ENCODE peak calls at places on chromosomes 3 and 15, in four cellular contexts. One of them, this sample, is unnamed.

GRCh38 chr3:102979682-102980378 is 545.0 kb downstream of the ZPLD1 start:
- DNase-seq in CD8-positive, alpha-beta T cell: no peak
- DNase-seq in psoas muscle: peak; percentile 78
- DNase-seq in fibroblast of lung: peak; percentile 99
- DNase-seq in this sample: no peak

GRCh38 chr3:64945171-64945684 is 257.4 kb upstream of the ADAMTS9 start:
- DNase-seq in CD8-positive, alpha-beta T cell: no peak
- DNase-seq in psoas muscle: no peak
- DNase-seq in fibroblast of lung: no peak
- DNase-seq in this sample: peak; percentile 99

GRCh38 chr15:95119041-95119440 is 887.7 kb downstream of the MCTP2 start:
- DNase-seq in CD8-positive, alpha-beta T cell: no peak
- DNase-seq in psoas muscle: no peak
- DNase-seq in fibroblast of lung: no peak
- DNase-seq in this sample: no peak

GRCh38 chr3:128851601-128852000 is 27.8 kb upstream of the ACAD9 start:
- DNase-seq in CD8-positive, alpha-beta T cell: no peak
- DNase-seq in psoas muscle: no peak
- DNase-seq in fibroblast of lung: no peak
- DNase-seq in this sample: no peak

GRCh38 chr3:55534876-55535275 is 47.8 kb upstream of the WNT5A start:
- DNase-seq in CD8-positive, alpha-beta T cell: no peak
- DNase-seq in psoas muscle: no peak
- DNase-seq in fibroblast of lung: peak; percentile 20
- DNase-seq in this sample: no peak

GRCh38 chr3:184157206-184157605 is 2.0 kb downstream of the DVL3 start:
- DNase-seq in CD8-positive, alpha-beta T cell: no peak
- DNase-seq in psoas muscle: no peak
- DNase-seq in fibroblast of lung: no peak
- DNase-seq in this sample: no peak

GRCh38 chr15:74200871-74201419 is 1.6 kb downstream of the STRA6 start:
- DNase-seq in CD8-positive, alpha-beta T cell: no peak
- DNase-seq in psoas muscle: peak; percentile 43
- DNase-seq in fibroblast of lung: peak; percentile 54
- DNase-seq in this sample: no peak

GRCh38 chr3:71859128-71859519 is 74.2 kb upstream of the PROK2 start:
- DNase-seq in CD8-positive, alpha-beta T cell: no peak
- DNase-seq in psoas muscle: no peak
- DNase-seq in fibroblast of lung: peak; percentile 1
- DNase-seq in this sample: peak; percentile 49

GRCh38 chr15:69573815-69574472 is 121.3 kb downstream of the RPLP1 start:
- DNase-seq in CD8-positive, alpha-beta T cell: no peak
- DNase-seq in psoas muscle: no peak
- DNase-seq in fibroblast of lung: peak; percentile 79
- DNase-seq in this sample: no peak

GRCh38 chr3:194396897-194397756 is 1.9 kb downstream of the GP5 start:
- DNase-seq in CD8-positive, alpha-beta T cell: peak; percentile 48
- DNase-seq in psoas muscle: no peak
- DNase-seq in fibroblast of lung: peak; percentile 51
- DNase-seq in this sample: no peak

GRCh38 chr3:9750556-9751411 is 1.0 kb downstream of the OGG1 start:
- DNase-seq in CD8-positive, alpha-beta T cell: no peak
- DNase-seq in psoas muscle: no peak
- DNase-seq in fibroblast of lung: peak; percentile 45
- DNase-seq in this sample: no peak

GRCh38 chr3:70861855-70862254 is 549.4 kb upstream of the MDFIC2 start:
- DNase-seq in CD8-positive, alpha-beta T cell: no peak
- DNase-seq in psoas muscle: no peak
- DNase-seq in fibroblast of lung: peak; percentile 93
- DNase-seq in this sample: no peak

DNA sequence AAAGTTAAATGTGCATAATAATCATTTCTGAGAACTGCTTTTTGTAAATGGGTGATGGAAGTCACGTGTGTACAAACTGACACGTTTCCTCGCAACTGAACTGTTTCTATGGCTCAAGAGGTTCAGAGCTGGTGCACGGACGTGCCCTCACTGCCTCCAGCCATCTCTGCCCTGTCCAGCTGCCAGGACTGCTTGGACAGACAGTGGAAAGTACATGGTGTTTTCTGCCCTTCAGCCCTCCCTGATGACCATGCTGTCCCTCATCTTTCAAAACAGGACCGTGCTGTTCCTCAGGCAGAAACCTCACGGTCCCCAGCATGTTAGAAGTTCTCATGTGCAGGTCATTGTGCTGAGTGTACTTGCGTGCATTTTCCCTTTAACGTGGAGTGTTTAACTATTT is 38.7 kb downstream of the GJD2 start:
- DNase-seq in CD8-positive, alpha-beta T cell: no peak
- DNase-seq in psoas muscle: peak; percentile 20
- DNase-seq in fibroblast of lung: no peak
- DNase-seq in this sample: no peak
- H3K4me3 ChIP-seq in CD8-positive, alpha-beta T cell: no peak overlapping the region
- H3K4me3 ChIP-seq in psoas muscle: no peak overlapping the region
- H3K4me3 ChIP-seq in fibroblast of lung: no peak overlapping the region
- H3K4me3 ChIP-seq in this sample: no peak overlapping the region

GRCh38 chr15:31367730-31368344 is 41.2 kb downstream of the KLF13 start:
- DNase-seq in CD8-positive, alpha-beta T cell: no peak
- DNase-seq in psoas muscle: no peak
- DNase-seq in fibroblast of lung: no peak
- DNase-seq in this sample: no peak
- H3K4me1 ChIP-seq in CD8-positive, alpha-beta T cell: peaks cover 97% of the 10 kb centered on the region
- H3K4me1 ChIP-seq in psoas muscle: peaks cover 64% of the 10 kb centered on the region
- H3K4me1 ChIP-seq in fibroblast of lung: peaks cover 4% of the 10 kb centered on the region
- H3K4me1 ChIP-seq in this sample: peaks cover 10% of the 10 kb centered on the region

GRCh38 chr3:81816473-81817260 is 55.2 kb upstream of the GBE1 start:
- DNase-seq in CD8-positive, alpha-beta T cell: no peak
- DNase-seq in psoas muscle: no peak
- DNase-seq in fibroblast of lung: peak; percentile 56
- DNase-seq in this sample: no peak
- H3K4me3 ChIP-seq in CD8-positive, alpha-beta T cell: no peak overlapping the region
- H3K4me3 ChIP-seq in psoas muscle: peak overlapping the region; percentile 38
- H3K4me3 ChIP-seq in fibroblast of lung: no peak overlapping the region
- H3K4me3 ChIP-seq in this sample: no peak overlapping the region

DNA sequence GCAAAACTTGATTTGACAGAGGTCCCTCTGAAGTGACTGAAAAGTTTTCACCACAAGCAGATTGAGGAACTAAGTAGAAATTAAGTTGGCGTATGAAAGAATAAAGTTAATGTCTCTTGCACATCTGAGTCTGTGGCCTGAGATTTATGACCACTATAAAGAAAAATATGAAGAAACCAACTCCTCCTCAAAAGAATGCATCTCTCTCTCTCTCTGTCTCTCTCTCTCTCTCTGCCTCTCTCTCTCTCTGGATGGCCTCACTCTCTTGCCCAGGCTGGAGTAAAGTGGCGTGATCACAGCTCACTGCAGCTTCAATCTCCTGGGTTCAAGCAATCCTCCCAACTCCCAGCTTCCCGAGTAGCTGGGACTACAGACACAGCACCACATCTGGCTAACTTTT is 55.2 kb downstream of the RPL22L1 start:
- DNase-seq in CD8-positive, alpha-beta T cell: no peak
- DNase-seq in psoas muscle: no peak
- DNase-seq in fibroblast of lung: no peak
- DNase-seq in this sample: no peak
- H3K4me1 ChIP-seq in CD8-positive, alpha-beta T cell: no peaks in the 10 kb centered on the region
- H3K4me1 ChIP-seq in psoas muscle: no peaks in the 10 kb centered on the region
- H3K4me1 ChIP-seq in fibroblast of lung: peaks cover 12% of the 10 kb centered on the region
- H3K4me1 ChIP-seq in this sample: peaks cover 13% of the 10 kb centered on the region

GRCh38 chr15:101294731-101295606 is at the start of gene SNRPA1:
- DNase-seq in CD8-positive, alpha-beta T cell: peak; percentile 98
- DNase-seq in psoas muscle: peak; percentile 99
- DNase-seq in fibroblast of lung: peak; percentile 96
- DNase-seq in this sample: peak; percentile 93

GRCh38 chr15:101293122-101293521 is 1.9 kb downstream of the SNRPA1 start:
- DNase-seq in CD8-positive, alpha-beta T cell: no peak
- DNase-seq in psoas muscle: no peak
- DNase-seq in fibroblast of lung: no peak
- DNase-seq in this sample: no peak

GRCh38 chr15:101295607-101296225 is 668 bp upstream of the SNRPA1 start:
- DNase-seq in CD8-positive, alpha-beta T cell: no peak
- DNase-seq in psoas muscle: no peak
- DNase-seq in fibroblast of lung: peak; percentile 27
- DNase-seq in this sample: no peak

DNA sequence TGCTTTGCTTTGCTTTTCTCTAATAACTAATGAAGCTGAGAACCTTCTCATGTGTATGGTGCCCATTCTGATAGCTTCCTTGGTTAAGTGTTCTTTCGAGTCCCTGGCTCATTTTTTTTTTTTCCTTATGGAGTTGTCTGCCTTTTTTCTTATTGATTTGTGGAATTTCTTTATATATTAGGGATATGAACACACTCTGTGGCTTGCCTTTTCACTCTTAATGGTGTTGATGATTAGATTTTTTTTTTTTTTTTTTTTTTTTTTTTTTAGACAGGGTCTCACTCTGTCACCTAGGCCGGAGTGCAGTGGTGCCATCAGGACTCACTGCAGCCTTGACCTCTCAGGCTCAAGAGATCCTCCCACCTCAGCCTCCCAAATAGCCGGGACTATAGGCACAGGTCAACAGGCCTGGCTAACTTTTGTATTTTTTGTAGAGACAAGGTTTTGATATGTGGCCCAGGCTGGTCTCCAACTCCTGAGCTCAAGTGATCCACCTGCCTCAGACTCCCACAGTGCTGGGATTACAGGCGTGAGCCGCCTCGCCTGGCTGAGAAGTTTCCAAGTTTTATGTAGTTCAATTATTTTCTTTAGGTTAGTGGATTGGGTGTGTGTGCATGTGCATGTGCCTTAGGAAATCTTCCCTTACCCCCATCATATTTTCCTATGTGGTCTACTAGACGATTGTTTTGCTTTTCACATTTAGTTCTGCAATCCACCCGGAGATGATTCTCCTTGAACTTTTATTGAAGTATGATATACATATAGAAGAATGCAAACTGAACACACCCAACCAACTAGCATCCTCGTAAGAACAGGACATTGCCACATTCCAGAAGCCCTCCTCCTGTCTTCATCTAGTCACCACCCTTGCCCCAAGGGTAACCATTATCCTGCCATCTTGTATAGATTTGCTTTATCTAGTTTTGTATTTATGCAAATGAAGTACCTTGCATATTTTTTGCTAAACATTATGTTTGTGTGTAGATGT is 1.7 kb upstream of the SNRPA1 start:
- DNase-seq in CD8-positive, alpha-beta T cell: no peak
- DNase-seq in psoas muscle: no peak
- DNase-seq in fibroblast of lung: no peak
- DNase-seq in this sample: no peak
- H3K4me3 ChIP-seq in CD8-positive, alpha-beta T cell: no peak overlapping the region
- H3K4me3 ChIP-seq in psoas muscle: peak overlapping the region; percentile 99
- H3K4me3 ChIP-seq in fibroblast of lung: no peak overlapping the region
- H3K4me3 ChIP-seq in this sample: peak overlapping the region; percentile 76

GRCh38 chr15:67120009-67120838 is 54.8 kb downstream of the SMAD3 start:
- DNase-seq in CD8-positive, alpha-beta T cell: no peak
- DNase-seq in psoas muscle: no peak
- DNase-seq in fibroblast of lung: no peak
- DNase-seq in this sample: no peak
- H3K4me1 ChIP-seq in CD8-positive, alpha-beta T cell: peaks cover 51% of the 10 kb centered on the region
- H3K4me1 ChIP-seq in psoas muscle: peaks cover 84% of the 10 kb centered on the region
- H3K4me1 ChIP-seq in fibroblast of lung: peaks cover 72% of the 10 kb centered on the region
- H3K4me1 ChIP-seq in this sample: peaks cover 15% of the 10 kb centered on the region

GRCh38 chr3:188671941-188672340 is 499.8 kb upstream of the TPRG1 start:
- DNase-seq in CD8-positive, alpha-beta T cell: no peak
- DNase-seq in psoas muscle: no peak
- DNase-seq in fibroblast of lung: no peak
- DNase-seq in this sample: no peak
- H3K4me3 ChIP-seq in CD8-positive, alpha-beta T cell: no peak overlapping the region
- H3K4me3 ChIP-seq in psoas muscle: no peak overlapping the region
- H3K4me3 ChIP-seq in fibroblast of lung: no peak overlapping the region
- H3K4me3 ChIP-seq in this sample: no peak overlapping the region

GRCh38 chr3:50139718-50140423 is 15.3 kb upstream of the SEMA3F start:
- DNase-seq in CD8-positive, alpha-beta T cell: no peak
- DNase-seq in psoas muscle: no peak
- DNase-seq in fibroblast of lung: no peak
- DNase-seq in this sample: no peak

GRCh38 chr3:50139308-50139707 is 15.8 kb upstream of the SEMA3F start:
- DNase-seq in CD8-positive, alpha-beta T cell: no peak
- DNase-seq in psoas muscle: no peak
- DNase-seq in fibroblast of lung: no peak
- DNase-seq in this sample: no peak

GRCh38 chr3:50136714-50137405 is 18.3 kb upstream of the SEMA3F start:
- DNase-seq in CD8-positive, alpha-beta T cell: no peak
- DNase-seq in psoas muscle: no peak
- DNase-seq in fibroblast of lung: no peak
- DNase-seq in this sample: no peak

GRCh38 chr3:50138266-50139230 is 16.6 kb upstream of the SEMA3F start:
- DNase-seq in CD8-positive, alpha-beta T cell: no peak
- DNase-seq in psoas muscle: no peak
- DNase-seq in fibroblast of lung: peak; percentile 48
- DNase-seq in this sample: no peak

DNA sequence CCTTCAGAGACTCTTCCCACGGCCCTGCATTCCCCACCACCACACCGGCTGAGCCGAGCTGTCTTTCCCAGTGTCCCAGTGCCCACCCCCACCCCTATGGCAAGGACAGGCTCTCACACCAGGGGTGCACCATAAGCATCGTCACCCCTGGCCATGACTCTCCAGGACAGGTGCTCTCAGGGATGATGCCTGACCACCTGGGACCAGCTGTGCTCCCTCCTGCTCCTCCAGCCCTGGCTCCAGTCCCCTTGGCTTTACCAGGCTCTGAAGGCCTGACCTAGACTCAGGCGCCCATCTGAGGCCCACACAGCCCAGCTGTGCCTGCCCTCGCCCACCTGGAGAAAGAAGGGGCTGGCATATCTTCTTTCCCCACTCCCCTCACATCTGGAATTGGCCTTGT is 17.6 kb upstream of the SEMA3F start:
- DNase-seq in CD8-positive, alpha-beta T cell: no peak
- DNase-seq in psoas muscle: no peak
- DNase-seq in fibroblast of lung: no peak
- DNase-seq in this sample: no peak
- H3K4me1 ChIP-seq in CD8-positive, alpha-beta T cell: peaks cover 8% of the 10 kb centered on the region
- H3K4me1 ChIP-seq in psoas muscle: peaks cover 5% of the 10 kb centered on the region
- H3K4me1 ChIP-seq in fibroblast of lung: peaks cover 15% of the 10 kb centered on the region
- H3K4me1 ChIP-seq in this sample: no peaks in the 10 kb centered on the region

GRCh38 chr3:173770011-173770410 is 372.5 kb downstream of the NLGN1 start:
- DNase-seq in CD8-positive, alpha-beta T cell: no peak
- DNase-seq in psoas muscle: no peak
- DNase-seq in fibroblast of lung: peak; percentile 67
- DNase-seq in this sample: no peak
- H3K4me3 ChIP-seq in CD8-positive, alpha-beta T cell: no peak overlapping the region
- H3K4me3 ChIP-seq in psoas muscle: no peak overlapping the region
- H3K4me3 ChIP-seq in fibroblast of lung: no peak overlapping the region
- H3K4me3 ChIP-seq in this sample: no peak overlapping the region

GRCh38 chr3:58021962-58022361 is 13.7 kb downstream of the FLNB start:
- DNase-seq in CD8-positive, alpha-beta T cell: no peak
- DNase-seq in psoas muscle: no peak
- DNase-seq in fibroblast of lung: no peak
- DNase-seq in this sample: no peak
- H3K4me1 ChIP-seq in CD8-positive, alpha-beta T cell: peaks cover 25% of the 10 kb centered on the region
- H3K4me1 ChIP-seq in psoas muscle: no peaks in the 10 kb centered on the region
- H3K4me1 ChIP-seq in fibroblast of lung: peaks cover 3% of the 10 kb centered on the region
- H3K4me1 ChIP-seq in this sample: peaks cover under 1% of the 10 kb centered on the region